ENCODE peak calls at places on chromosomes 7 and 10, in six cellular contexts. B, R, J, L, E and S are unnamed samples.

GRCh38 chr10:93334901-93335312 is 147.2 kb downstream of the MYOF start:
- DNase-seq in B (no peak), R (no peak), J (no peak), L (no peak), E (no peak), S (no peak)

GRCh38 chr7:130701650-130702049 is 15.3 kb upstream of the TSGA13 start:
- DNase-seq in B (no peak), R (no peak), J (no peak), L (no peak), E (no peak), S (no peak)

GRCh38 chr7:98227939-98228338 is 16.7 kb downstream of the BHLHA15 start:
- DNase-seq in B (no peak), R (no peak), J (peak; percentile 29), L (peak; percentile 46), E (peak; percentile 17), S (no peak)

GRCh38 chr7:117871778-117872538 is 1.3 kb downstream of the CTTNBP2 start:
- DNase-seq in B (peak; percentile 24), R (no peak), J (no peak), L (peak; percentile 68), E (no peak), S (no peak)

GRCh38 chr10:3047622-3047995 is 19.7 kb upstream of the PFKP start:
- DNase-seq in B (no peak), R (no peak), J (no peak), L (no peak), E (no peak), S (no peak)

GRCh38 chr7:134752006-134752760 is 27.3 kb upstream of the CALD1 start:
- DNase-seq in B (no peak), R (no peak), J (no peak), L (no peak), E (no peak), S (no peak)

GRCh38 chr7:42350801-42351200 is 113.8 kb upstream of the GLI3 start:
- DNase-seq in B (no peak), R (no peak), J (no peak), L (no peak), E (no peak), S (no peak)

GRCh38 chr7:93054975-93055374 is 62.8 kb downstream of the SAMD9 start:
- DNase-seq in B (no peak), R (no peak), J (no peak), L (no peak), E (no peak), S (no peak)

GRCh38 chr10:49369216-49370162 is 26.4 kb downstream of the DRGX start:
- DNase-seq in B (no peak), R (no peak), J (no peak), L (no peak), E (no peak), S (no peak)

GRCh38 chr7:21368317-21368716 is 59.6 kb upstream of the SP4 start:
- DNase-seq in B (no peak), R (no peak), J (no peak), L (no peak), E (no peak), S (no peak)

GRCh38 chr7:117385340-117386124 is 41.8 kb downstream of the ASZ1 start:
- DNase-seq in B (peak; percentile 5), R (no peak), J (no peak), L (no peak), E (no peak), S (no peak)

GRCh38 chr10:124158592-124158991 is 65.2 kb upstream of the CHST15 start:
- DNase-seq in B (no peak), R (no peak), J (no peak), L (no peak), E (peak; percentile 8), S (no peak)

GRCh38 chr7:101952355-101953247 is 135.2 kb downstream of the CUX1 start:
- DNase-seq in B (no peak), R (no peak), J (no peak), L (no peak), E (no peak), S (peak; percentile 54)

GRCh38 chr7:38222481-38223096 is 44.5 kb downstream of the STARD3NL start:
- DNase-seq in B (peak; percentile 50), R (peak; percentile 34), J (peak; percentile 51), L (no peak), E (peak; percentile 54), S (peak; percentile 29)

GRCh38 chr10:49783645-49784044 is 21.5 kb upstream of the OGDHL start:
- DNase-seq in B (no peak), R (no peak), J (no peak), L (no peak), E (no peak), S (no peak)

GRCh38 chr10:1526427-1527055 is 210.8 kb downstream of the ADARB2 start:
- DNase-seq in B (no peak), R (no peak), J (no peak), L (no peak), E (peak; percentile 44), S (no peak)

GRCh38 chr7:65554-65953 is 126.8 kb upstream of the FAM20C start:
- DNase-seq in B (no peak), R (no peak), J (no peak), L (no peak), E (no peak), S (no peak)

GRCh38 chr7:34900891-34901493 is 136.3 kb downstream of the DPY19L1 start:
- DNase-seq in B (peak; percentile 40), R (no peak), J (peak; percentile 20), L (peak; percentile 63), E (peak; percentile 63), S (no peak)

GRCh38 chr10:129833988-129834387 is 130.1 kb downstream of the EBF3 start:
- DNase-seq in B (no peak), R (no peak), J (no peak), L (no peak), E (no peak), S (no peak)

GRCh38 chr7:117077658-117078057 is 124.4 kb downstream of the ST7 start:
- DNase-seq in B (no peak), R (no peak), J (peak; percentile 27), L (no peak), E (no peak), S (no peak)

GRCh38 chr10:3538850-3539531 is 246.0 kb downstream of the KLF6 start:
- DNase-seq in B (no peak), R (no peak), J (no peak), L (no peak), E (peak; percentile 23), S (no peak)

GRCh38 chr10:112269266-112269665 is 13.9 kb upstream of the TECTB start:
- DNase-seq in B (no peak), R (no peak), J (no peak), L (no peak), E (no peak), S (no peak)

GRCh38 chr7:99078416-99078815 is 65.5 kb downstream of the SMURF1 start:
- DNase-seq in B (no peak), R (no peak), J (no peak), L (no peak), E (no peak), S (no peak)

GRCh38 chr10:93468532-93469213 is 13.5 kb downstream of the MYOF start:
- DNase-seq in B (no peak), R (no peak), J (peak; percentile 25), L (no peak), E (no peak), S (no peak)

GRCh38 chr7:157377436-157378124 is 40.8 kb downstream of the DNAJB6 start:
- DNase-seq in B (no peak), R (no peak), J (no peak), L (no peak), E (no peak), S (no peak)

GRCh38 chr10:98041352-98042043 is 11.1 kb upstream of the CRTAC1 start:
- DNase-seq in B (peak; percentile 72), R (no peak), J (peak; percentile 54), L (peak; percentile 84), E (peak; percentile 54), S (no peak)

DNA sequence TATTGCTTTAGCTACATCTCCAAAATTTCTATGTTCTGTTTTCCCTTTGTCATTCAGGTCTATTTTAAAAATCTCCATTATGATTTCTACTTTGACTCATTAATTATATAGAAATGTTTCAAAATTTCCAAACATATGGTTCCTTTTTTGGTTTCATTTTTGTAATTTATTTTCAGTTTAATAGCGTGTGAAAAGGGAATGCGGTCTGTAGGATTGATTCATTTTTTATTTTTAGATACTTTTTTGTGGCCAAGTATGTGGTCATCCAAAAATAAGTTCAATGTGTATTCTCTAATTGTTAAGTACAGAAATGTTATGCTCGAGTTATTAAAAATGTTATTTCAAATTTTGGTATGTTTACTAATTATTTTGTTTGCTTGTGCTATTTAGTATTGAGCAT is 72.5 kb upstream of the ANKRD1 start:
- DNase-seq in B (no peak), R (no peak), J (no peak), L (no peak), E (no peak), S (no peak)
- H3K4me3 ChIP-seq in B (no peak overlapping the region), R (peak overlapping the region; percentile 66), J (no peak overlapping the region), L (no peak overlapping the region), E (no peak overlapping the region), S (no peak overlapping the region)

GRCh38 chr10:126904493-126904806 is 778 bp upstream of the DOCK1 start:
- DNase-seq in B (no peak), R (no peak), J (no peak), L (no peak), E (no peak), S (no peak)
- TF ChIP-seq GABPA in B (no peak), R (no peak), J (no peak), L (no peak), E (no peak), S (no peak)

DNA sequence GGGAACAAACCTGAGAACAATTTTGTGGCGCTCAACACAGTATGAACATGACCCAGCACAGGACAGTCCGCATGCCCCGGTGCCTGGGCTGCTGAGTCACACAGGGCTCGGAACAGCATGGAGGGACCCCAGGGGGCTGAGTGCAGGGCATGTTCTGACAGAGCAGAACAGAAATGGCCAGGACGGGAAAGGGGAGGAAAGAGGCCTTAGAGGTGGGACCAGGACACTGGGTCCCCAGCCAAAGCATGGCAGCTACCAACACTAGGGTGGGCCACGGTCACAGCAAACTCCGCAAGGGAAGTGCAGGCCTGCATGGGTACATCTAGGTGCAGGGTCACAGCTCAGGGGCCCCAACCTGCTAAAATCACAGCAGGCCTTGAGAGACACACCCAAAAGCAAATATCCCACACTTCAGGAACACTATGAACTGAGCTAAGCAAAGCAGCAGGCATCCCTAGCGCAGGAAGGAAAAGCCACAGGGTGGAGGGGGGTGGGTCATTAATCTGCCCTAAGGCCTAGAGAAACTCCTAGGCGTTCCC is 5.6 kb downstream of the IMPDH1 start:
- DNase-seq in B (no peak), R (no peak), J (no peak), L (no peak), E (no peak), S (no peak)
- H3K4me3 ChIP-seq in B (peak overlapping the region; percentile 87), R (peak overlapping the region; percentile 74), J (no peak overlapping the region), L (no peak overlapping the region), E (peak overlapping the region; percentile 68), S (peak overlapping the region; percentile 77)

GRCh38 chr10:11595395-11595692 is 16.1 kb downstream of the USP6NL start:
- DNase-seq in B (peak; percentile 12), R (no peak), J (no peak), L (no peak), E (no peak), S (no peak)
- TF ChIP-seq GABPA in B (no peak), R (no peak), J (no peak), L (no peak), E (no peak), S (no peak)

DNA sequence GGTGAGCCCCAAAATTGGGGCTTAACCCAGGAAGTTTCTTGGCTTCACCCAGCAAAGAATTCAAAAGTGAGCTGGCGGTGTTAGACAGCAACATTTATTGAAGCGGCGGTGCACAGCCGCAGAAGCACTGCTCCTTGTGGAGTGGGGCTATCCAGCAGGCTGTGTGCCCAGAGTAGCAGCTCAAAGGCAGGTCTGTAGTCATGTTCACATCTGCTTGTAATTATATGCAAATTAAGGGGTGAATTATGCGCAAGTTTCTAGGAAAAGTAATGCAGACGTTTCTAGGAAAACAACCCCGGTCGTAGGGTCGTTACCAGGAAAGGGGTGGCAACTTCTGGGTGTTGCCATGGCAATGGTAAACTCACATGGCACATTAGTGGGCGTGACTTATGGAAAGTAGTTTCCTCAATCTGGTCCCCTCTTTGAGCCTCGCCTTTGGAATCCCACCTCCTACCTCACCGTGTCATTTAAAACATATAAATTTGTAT is 13.7 kb upstream of the KBTBD2 start:
- DNase-seq in B (peak; percentile 83), R (no peak), J (no peak), L (peak; percentile 68), E (peak; percentile 91), S (no peak)
- H3K4me3 ChIP-seq in B (peak overlapping the region; percentile 35), R (no peak overlapping the region), J (no peak overlapping the region), L (peak overlapping the region; percentile 6), E (peak overlapping the region; percentile 31), S (no peak overlapping the region)